ENCODE peak calls at places on chromosomes 2 and 18, in five cellular contexts. G is K562, Q is GM12878, N is SK-N-SH, A is H1. C is an unnamed sample.
A peak's percentile ranks its signal among the peaks of the same experiment; 100 is the strongest.

GRCh38 chr2:74944987-74945782 is 13.3 kb upstream of the POLE4 start:
- DNase-seq in G (no peak), Q (peak; percentile 72), N (no peak), A (no peak), C (no peak)

GRCh38 chr2:46508734-46509133 is 29.4 kb downstream of the TMEM247 start:
- DNase-seq in G (no peak), Q (no peak), N (no peak), A (no peak), C (no peak)

GRCh38 chr2:28325567-28326468 is 66.8 kb upstream of the FOSL2 start:
- DNase-seq in G (no peak), Q (peak; percentile 25), N (peak; percentile 59), A (no peak), C (no peak)

GRCh38 chr2:125656190-125656589 is 999.8 kb upstream of the GYPC start:
- DNase-seq in G (peak; percentile 10), Q (no peak), N (no peak), A (no peak), C (no peak)

GRCh38 chr2:62923242-62923641 is 127.4 kb upstream of the OTX1 start:
- DNase-seq in G (no peak), Q (no peak), N (no peak), A (no peak), C (no peak)

GRCh38 chr2:88753833-88754584 is 62.5 kb downstream of the RPIA start:
- DNase-seq in G (peak; percentile 3), Q (peak; percentile 41), N (no peak), A (no peak), C (no peak)

GRCh38 chr2:181984060-181984459 is 1.6 kb upstream of the PPP1R1C start:
- DNase-seq in G (no peak), Q (no peak), N (no peak), A (no peak), C (no peak)

GRCh38 chr2:190267302-190267701 is 52.3 kb downstream of the HIBCH start:
- DNase-seq in G (no peak), Q (no peak), N (no peak), A (no peak), C (peak; percentile 7)

GRCh38 chr18:57627488-57627887 is 5.9 kb upstream of the NARS1 start:
- DNase-seq in G (no peak), Q (no peak), N (no peak), A (no peak), C (no peak)

GRCh38 chr18:80042785-80043184 is 8.6 kb downstream of the RBFA start:
- DNase-seq in G (no peak), Q (no peak), N (no peak), A (no peak), C (no peak)

GRCh38 chr2:104846182-104846954 is 7.5 kb upstream of the POU3F3 start:
- DNase-seq in G (no peak), Q (no peak), N (no peak), A (no peak), C (no peak)

GRCh38 chr2:72913531-72914225 is 3.6 kb upstream of the EMX1 start:
- DNase-seq in G (no peak), Q (no peak), N (no peak), A (no peak), C (no peak)

GRCh38 chr18:46152808-46153617 is 48.8 kb downstream of the HAUS1 start:
- DNase-seq in G (peak; percentile 91), Q (no peak), N (peak; percentile 46), A (peak; percentile 58), C (no peak)

GRCh38 chr18:4433762-4434161 is 21.3 kb downstream of the DLGAP1 start:
- DNase-seq in G (no peak), Q (no peak), N (no peak), A (no peak), C (no peak)
- TF ChIP-seq GABPA in G (no peak), Q (no peak), N (no peak), A (no peak), C (no peak)

DNA sequence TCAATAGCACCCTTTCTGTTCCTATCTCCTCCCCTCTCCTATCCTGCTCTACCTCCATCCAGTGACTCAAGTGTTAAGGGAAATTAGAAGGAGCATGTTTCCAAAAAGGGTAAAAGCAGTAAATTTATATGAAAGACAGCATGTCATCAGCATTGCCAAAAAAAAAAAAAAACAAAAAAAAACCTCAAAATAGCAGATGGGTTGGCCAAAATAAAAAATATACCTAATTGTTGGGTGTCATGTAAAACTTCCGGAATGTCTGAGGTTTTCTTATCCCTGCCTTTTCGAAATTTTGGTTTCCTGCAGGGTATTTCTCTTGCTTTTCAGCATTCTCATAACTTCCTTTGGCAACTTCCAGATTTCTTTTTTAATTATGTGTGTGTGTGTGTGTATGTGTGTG is 241.6 kb upstream of the FN1 start:
- DNase-seq in G (no peak), Q (no peak), N (no peak), A (no peak), C (no peak)
- TF ChIP-seq RFX5 in G (no peak), Q (no peak), N (no peak), A (no peak), C (no peak)

GRCh38 chr2:8514274-8514662 is 167.6 kb upstream of the ID2 start:
- DNase-seq in G (no peak), Q (no peak), N (no peak), A (no peak), C (no peak)

GRCh38 chr2:8513601-8514273 is 168.1 kb upstream of the ID2 start:
- DNase-seq in G (no peak), Q (no peak), N (no peak), A (no peak), C (no peak)

GRCh38 chr2:8509613-8510012 is 172.2 kb upstream of the ID2 start:
- DNase-seq in G (no peak), Q (no peak), N (no peak), A (no peak), C (no peak)

GRCh38 chr2:8510519-8510918 is 171.3 kb upstream of the ID2 start:
- DNase-seq in G (no peak), Q (no peak), N (no peak), A (no peak), C (no peak)

GRCh38 chr2:8511868-8512612 is 169.8 kb upstream of the ID2 start:
- DNase-seq in G (no peak), Q (no peak), N (no peak), A (no peak), C (no peak)
- TF ChIP-seq GABPA in G (no peak), Q (no peak), N (no peak), A (no peak), C (no peak)

GRCh38 chr2:68577183-68577582 is 66.2 kb upstream of the PROKR1 start:
- DNase-seq in G (no peak), Q (no peak), N (no peak), A (no peak), C (no peak)
- TF ChIP-seq RFX5 in G (no peak), Q (no peak), N (no peak), A (no peak), C (no peak)

GRCh38 chr2:48934807-48935206 is 179.3 kb upstream of the LHCGR start:
- DNase-seq in G (no peak), Q (no peak), N (no peak), A (no peak), C (no peak)
- TF ChIP-seq GABPA in G (no peak), Q (no peak), N (no peak), A (no peak), C (no peak)

GRCh38 chr2:35081001-35081628 is 1274.5 kb upstream of the CRIM1 start:
- DNase-seq in G (no peak), Q (no peak), N (no peak), A (no peak), C (no peak)

GRCh38 chr2:35082072-35082471 is 1273.5 kb upstream of the CRIM1 start:
- DNase-seq in G (no peak), Q (no peak), N (no peak), A (no peak), C (no peak)

DNA sequence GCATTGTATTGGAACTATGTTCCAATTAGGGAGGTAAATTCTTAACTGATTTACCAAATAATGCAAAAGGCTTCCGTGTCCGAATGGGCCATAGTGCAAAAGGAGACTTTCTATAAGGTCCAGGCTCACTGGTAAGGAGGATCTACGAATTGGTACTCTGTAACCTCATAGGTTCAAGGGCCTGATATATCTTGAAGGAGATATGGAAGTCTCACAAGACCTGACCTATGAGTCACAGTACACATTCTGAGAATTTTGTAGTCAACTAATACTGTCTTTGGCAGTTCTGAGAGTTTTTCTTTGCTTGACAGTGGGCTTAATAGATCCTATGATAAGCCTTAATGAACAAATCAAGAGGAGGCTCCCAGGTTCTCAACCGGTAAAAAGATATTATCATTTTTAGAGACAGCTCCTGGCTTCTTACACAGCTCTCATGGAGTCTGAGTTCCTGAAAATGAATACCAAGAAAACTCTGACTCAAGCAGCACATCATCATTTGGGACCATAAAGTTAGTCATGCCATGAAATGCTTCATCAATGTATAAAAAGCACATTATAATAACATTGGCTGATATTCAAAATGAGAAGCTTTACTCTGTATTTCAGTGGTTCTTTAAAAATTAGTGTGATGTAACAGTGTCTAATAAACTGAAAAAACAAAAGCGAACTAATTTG is 1275.2 kb upstream of the CRIM1 start:
- DNase-seq in G (no peak), Q (no peak), N (no peak), A (no peak), C (no peak)
- TF ChIP-seq RFX5 in G (no peak), Q (no peak), N (no peak), A (no peak), C (no peak)

GRCh38 chr2:42874838-42875801 is 82.7 kb upstream of the HAAO start:
- DNase-seq in G (no peak), Q (no peak), N (no peak), A (no peak), C (no peak)
- TF ChIP-seq GABPA in G (no peak), Q (no peak), N (no peak), A (no peak), C (no peak)

GRCh38 chr18:5868218-5868904 is 27.0 kb downstream of the TMEM200C start:
- DNase-seq in G (peak; percentile 48), Q (peak; percentile 16), N (peak; percentile 38), A (peak; percentile 76), C (peak; percentile 83)
- TF ChIP-seq RFX5 in G (no peak), Q (no peak), N (no peak), A (no peak), C (no peak)

C was measured in HepG2.